ENCODE peak calls at places on chromosomes 5 and 9, in ten cellular contexts. One of them, this sample, is unnamed. For H3K4me1, the result is how much of the 10 kb centered on the place peaks cover.

GRCh38 chr5:155260798-155261197 is 247.2 kb downstream of the KIF4B start:
- DNase-seq in stomach: no peak
- DNase-seq in GM23338: peak
- DNase-seq in spleen: no peak
- DNase-seq in prostate gland: no peak
- DNase-seq in GM12878: no peak
- DNase-seq in SK-N-SH: peak
- DNase-seq in breast epithelium: no peak
- DNase-seq in suprapubic skin: no peak
- DNase-seq in HepG2: peak
- DNase-seq in this sample: peak

GRCh38 chr5:34721359-34721758 is 65.2 kb downstream of the RAI14 start:
- DNase-seq in stomach: no peak
- DNase-seq in GM23338: no peak
- DNase-seq in spleen: no peak
- DNase-seq in prostate gland: no peak
- DNase-seq in GM12878: no peak
- DNase-seq in SK-N-SH: no peak
- DNase-seq in breast epithelium: no peak
- DNase-seq in suprapubic skin: no peak
- DNase-seq in HepG2: peak
- DNase-seq in this sample: no peak

GRCh38 chr9:137452761-137453642 is 6.1 kb downstream of the NSMF start:
- DNase-seq in stomach: no peak
- DNase-seq in GM23338: no peak
- DNase-seq in spleen: peak
- DNase-seq in prostate gland: no peak
- DNase-seq in GM12878: no peak
- DNase-seq in SK-N-SH: no peak
- DNase-seq in breast epithelium: no peak
- DNase-seq in suprapubic skin: no peak
- DNase-seq in HepG2: no peak
- DNase-seq in this sample: no peak

GRCh38 chr9:114235113-114235589 is 79.8 kb downstream of the COL27A1 start:
- DNase-seq in stomach: no peak
- DNase-seq in GM23338: no peak
- DNase-seq in spleen: no peak
- DNase-seq in prostate gland: no peak
- DNase-seq in GM12878: no peak
- DNase-seq in SK-N-SH: peak
- DNase-seq in breast epithelium: no peak
- DNase-seq in suprapubic skin: no peak
- DNase-seq in HepG2: no peak
- DNase-seq in this sample: no peak

GRCh38 chr5:173686950-173687349 is 70.5 kb upstream of the BOD1 start:
- DNase-seq in stomach: no peak
- DNase-seq in GM23338: no peak
- DNase-seq in spleen: no peak
- DNase-seq in prostate gland: no peak
- DNase-seq in GM12878: no peak
- DNase-seq in SK-N-SH: no peak
- DNase-seq in breast epithelium: no peak
- DNase-seq in suprapubic skin: no peak
- DNase-seq in HepG2: no peak
- DNase-seq in this sample: no peak

GRCh38 chr5:159449925-159450324 is 119.6 kb upstream of the IL12B start:
- DNase-seq in stomach: no peak
- DNase-seq in GM23338: no peak
- DNase-seq in spleen: no peak
- DNase-seq in prostate gland: no peak
- DNase-seq in GM12878: no peak
- DNase-seq in SK-N-SH: no peak
- DNase-seq in breast epithelium: no peak
- DNase-seq in suprapubic skin: no peak
- DNase-seq in HepG2: no peak
- DNase-seq in this sample: no peak

GRCh38 chr5:137190441-137190840 is 308.7 kb downstream of the SPOCK1 start:
- DNase-seq in stomach: no peak
- DNase-seq in GM23338: no peak
- DNase-seq in spleen: no peak
- DNase-seq in prostate gland: no peak
- DNase-seq in GM12878: no peak
- DNase-seq in SK-N-SH: no peak
- DNase-seq in breast epithelium: no peak
- DNase-seq in suprapubic skin: no peak
- DNase-seq in HepG2: no peak
- DNase-seq in this sample: no peak

GRCh38 chr5:111703662-111704061 is 53.3 kb downstream of the NREP start:
- DNase-seq in stomach: no peak
- DNase-seq in GM23338: no peak
- DNase-seq in spleen: no peak
- DNase-seq in prostate gland: no peak
- DNase-seq in GM12878: peak
- DNase-seq in SK-N-SH: no peak
- DNase-seq in breast epithelium: no peak
- DNase-seq in suprapubic skin: no peak
- DNase-seq in HepG2: no peak
- DNase-seq in this sample: no peak

GRCh38 chr9:124285903-124286291 is 28.1 kb downstream of the NEK6 start:
- DNase-seq in stomach: peak
- DNase-seq in GM23338: no peak
- DNase-seq in spleen: peak
- DNase-seq in prostate gland: no peak
- DNase-seq in GM12878: peak
- DNase-seq in SK-N-SH: no peak
- DNase-seq in breast epithelium: no peak
- DNase-seq in suprapubic skin: no peak
- DNase-seq in HepG2: no peak
- DNase-seq in this sample: peak

GRCh38 chr9:98978231-98978681 is 34.5 kb downstream of the COL15A1 start:
- DNase-seq in stomach: no peak
- DNase-seq in GM23338: peak
- DNase-seq in spleen: no peak
- DNase-seq in prostate gland: no peak
- DNase-seq in GM12878: no peak
- DNase-seq in SK-N-SH: no peak
- DNase-seq in breast epithelium: no peak
- DNase-seq in suprapubic skin: no peak
- DNase-seq in HepG2: no peak
- DNase-seq in this sample: no peak

GRCh38 chr5:119578937-119579336 is 50.4 kb upstream of the FAM170A start:
- DNase-seq in stomach: no peak
- DNase-seq in GM23338: peak
- DNase-seq in spleen: no peak
- DNase-seq in prostate gland: no peak
- DNase-seq in GM12878: no peak
- DNase-seq in SK-N-SH: no peak
- DNase-seq in breast epithelium: no peak
- DNase-seq in suprapubic skin: no peak
- DNase-seq in HepG2: peak
- DNase-seq in this sample: no peak

GRCh38 chr5:142095651-142096330 is 12.8 kb upstream of the NDFIP1 start:
- DNase-seq in stomach: no peak
- DNase-seq in GM23338: no peak
- DNase-seq in spleen: no peak
- DNase-seq in prostate gland: peak
- DNase-seq in GM12878: peak
- DNase-seq in SK-N-SH: no peak
- DNase-seq in breast epithelium: no peak
- DNase-seq in suprapubic skin: no peak
- DNase-seq in HepG2: no peak
- DNase-seq in this sample: no peak

GRCh38 chr5:45035991-45036390 is 227.2 kb downstream of the MRPS30 start:
- DNase-seq in stomach: no peak
- DNase-seq in GM23338: no peak
- DNase-seq in spleen: no peak
- DNase-seq in prostate gland: no peak
- DNase-seq in GM12878: no peak
- DNase-seq in SK-N-SH: no peak
- DNase-seq in breast epithelium: no peak
- DNase-seq in suprapubic skin: no peak
- DNase-seq in HepG2: no peak
- DNase-seq in this sample: no peak

GRCh38 chr9:18012170-18012569 is 433.3 kb downstream of the SH3GL2 start:
- DNase-seq in stomach: no peak
- DNase-seq in GM23338: no peak
- DNase-seq in spleen: no peak
- DNase-seq in prostate gland: no peak
- DNase-seq in GM12878: no peak
- DNase-seq in SK-N-SH: no peak
- DNase-seq in breast epithelium: no peak
- DNase-seq in suprapubic skin: no peak
- DNase-seq in HepG2: no peak
- DNase-seq in this sample: no peak

GRCh38 chr5:83708170-83708569 is 12.5 kb downstream of the HAPLN1 start:
- DNase-seq in stomach: no peak
- DNase-seq in GM23338: no peak
- DNase-seq in spleen: no peak
- DNase-seq in prostate gland: no peak
- DNase-seq in GM12878: no peak
- DNase-seq in SK-N-SH: no peak
- DNase-seq in breast epithelium: no peak
- DNase-seq in suprapubic skin: no peak
- DNase-seq in HepG2: no peak
- DNase-seq in this sample: no peak

GRCh38 chr9:34463098-34463900 is 4.7 kb downstream of the DNAI1 start:
- DNase-seq in stomach: no peak
- DNase-seq in GM23338: no peak
- DNase-seq in spleen: no peak
- DNase-seq in prostate gland: no peak
- DNase-seq in GM12878: no peak
- DNase-seq in SK-N-SH: peak
- DNase-seq in breast epithelium: no peak
- DNase-seq in suprapubic skin: no peak
- DNase-seq in HepG2: no peak
- DNase-seq in this sample: no peak

GRCh38 chr5:139061856-139062255 is 136.3 kb downstream of the SIL1 start:
- DNase-seq in stomach: no peak
- DNase-seq in GM23338: peak
- DNase-seq in spleen: no peak
- DNase-seq in prostate gland: no peak
- DNase-seq in GM12878: no peak
- DNase-seq in SK-N-SH: no peak
- DNase-seq in breast epithelium: no peak
- DNase-seq in suprapubic skin: no peak
- DNase-seq in HepG2: no peak
- DNase-seq in this sample: no peak

GRCh38 chr9:123339666-123340414 is 16.2 kb upstream of the CRB2 start:
- DNase-seq in stomach: no peak
- DNase-seq in GM23338: no peak
- DNase-seq in spleen: no peak
- DNase-seq in prostate gland: no peak
- DNase-seq in GM12878: peak
- DNase-seq in SK-N-SH: no peak
- DNase-seq in breast epithelium: no peak
- DNase-seq in suprapubic skin: no peak
- DNase-seq in HepG2: no peak
- DNase-seq in this sample: no peak

DNA sequence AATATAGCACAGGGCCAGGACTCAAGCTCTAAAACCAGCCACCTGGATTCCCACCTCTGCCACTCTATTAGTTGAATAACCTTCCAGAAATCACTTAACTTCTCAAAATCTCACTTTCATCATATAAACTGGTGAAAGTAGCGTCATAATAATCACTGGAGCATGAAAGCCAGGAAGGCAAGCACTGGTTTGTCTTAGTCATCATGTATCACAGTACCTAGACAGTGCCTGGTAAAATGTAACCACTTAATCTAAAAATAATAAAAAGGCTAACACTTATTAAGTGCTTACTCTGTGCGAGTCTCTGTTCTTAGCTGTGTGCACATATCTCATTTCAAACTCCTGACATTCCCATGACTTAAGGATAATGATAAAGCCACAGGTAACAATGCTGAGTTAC is 109.4 kb downstream of the ASTN2 start:
- DNase-seq in stomach: no peak
- DNase-seq in GM23338: no peak
- DNase-seq in spleen: no peak
- DNase-seq in prostate gland: no peak
- DNase-seq in GM12878: no peak
- DNase-seq in SK-N-SH: no peak
- DNase-seq in breast epithelium: no peak
- DNase-seq in suprapubic skin: no peak
- DNase-seq in HepG2: no peak
- DNase-seq in this sample: no peak
- H3K4me3 ChIP-seq in stomach: no peak
- H3K4me3 ChIP-seq in GM23338: no peak
- H3K4me3 ChIP-seq in spleen: no peak
- H3K4me3 ChIP-seq in prostate gland: no peak
- H3K4me3 ChIP-seq in GM12878: no peak
- H3K4me3 ChIP-seq in SK-N-SH: no peak
- H3K4me3 ChIP-seq in breast epithelium: no peak
- H3K4me3 ChIP-seq in suprapubic skin: no peak
- H3K4me3 ChIP-seq in HepG2: no peak
- H3K4me3 ChIP-seq in this sample: no peak

DNA sequence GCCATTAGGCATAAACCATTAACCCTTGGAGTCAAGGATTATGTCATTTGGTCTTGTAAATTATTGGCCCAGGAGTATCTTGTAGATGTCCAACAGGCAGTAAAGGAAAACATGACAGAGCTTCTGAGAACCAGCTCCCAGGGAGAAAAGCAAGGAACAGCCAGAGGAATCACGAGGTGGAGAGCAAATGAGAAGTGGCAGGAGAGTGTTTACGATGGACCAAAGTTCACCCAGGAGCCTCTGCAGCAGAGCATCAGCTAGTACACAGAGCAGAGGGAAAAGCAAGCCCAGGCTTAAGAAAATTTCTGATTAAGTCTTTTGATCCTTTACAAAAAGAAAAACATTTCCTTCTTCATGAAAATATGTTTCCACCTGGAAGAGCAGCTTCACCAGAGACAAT is 206.2 kb downstream of the NDUFS4 start:
- DNase-seq in stomach: no peak
- DNase-seq in GM23338: no peak
- DNase-seq in spleen: no peak
- DNase-seq in prostate gland: no peak
- DNase-seq in GM12878: no peak
- DNase-seq in SK-N-SH: no peak
- DNase-seq in breast epithelium: no peak
- DNase-seq in suprapubic skin: no peak
- DNase-seq in HepG2: peak
- DNase-seq in this sample: no peak
- TF ChIP-seq POLR2AphosphoS5 in stomach: no peak
- TF ChIP-seq POLR2AphosphoS5 in GM23338: no peak
- TF ChIP-seq POLR2AphosphoS5 in spleen: no peak
- TF ChIP-seq POLR2AphosphoS5 in prostate gland: no peak
- TF ChIP-seq POLR2AphosphoS5 in GM12878: no peak
- TF ChIP-seq POLR2AphosphoS5 in SK-N-SH: no peak
- TF ChIP-seq POLR2AphosphoS5 in breast epithelium: no peak
- TF ChIP-seq POLR2AphosphoS5 in suprapubic skin: no peak
- TF ChIP-seq POLR2AphosphoS5 in HepG2: no peak
- TF ChIP-seq POLR2AphosphoS5 in this sample: no peak

GRCh38 chr5:153623117-153623516 is 132.6 kb downstream of the GRIA1 start:
- DNase-seq in stomach: no peak
- DNase-seq in GM23338: peak
- DNase-seq in spleen: no peak
- DNase-seq in prostate gland: no peak
- DNase-seq in GM12878: no peak
- DNase-seq in SK-N-SH: no peak
- DNase-seq in breast epithelium: no peak
- DNase-seq in suprapubic skin: no peak
- DNase-seq in HepG2: no peak
- DNase-seq in this sample: no peak
- H3K4me1 ChIP-seq in stomach: under half
- H3K4me1 ChIP-seq in GM23338: under half
- H3K4me1 ChIP-seq in spleen: under half
- H3K4me1 ChIP-seq in prostate gland: under half
- H3K4me1 ChIP-seq in GM12878: under half
- H3K4me1 ChIP-seq in SK-N-SH: under half
- H3K4me1 ChIP-seq in breast epithelium: under half
- H3K4me1 ChIP-seq in suprapubic skin: under half
- H3K4me1 ChIP-seq in HepG2: under half
- H3K4me1 ChIP-seq in this sample: under half

GRCh38 chr9:2181794-2182193 is 166.6 kb downstream of the SMARCA2 start:
- DNase-seq in stomach: peak
- DNase-seq in GM23338: peak
- DNase-seq in spleen: no peak
- DNase-seq in prostate gland: no peak
- DNase-seq in GM12878: no peak
- DNase-seq in SK-N-SH: peak
- DNase-seq in breast epithelium: no peak
- DNase-seq in suprapubic skin: no peak
- DNase-seq in HepG2: no peak
- DNase-seq in this sample: no peak
- H3K4me3 ChIP-seq in stomach: no peak
- H3K4me3 ChIP-seq in GM23338: no peak
- H3K4me3 ChIP-seq in spleen: no peak
- H3K4me3 ChIP-seq in prostate gland: no peak
- H3K4me3 ChIP-seq in GM12878: no peak
- H3K4me3 ChIP-seq in SK-N-SH: no peak
- H3K4me3 ChIP-seq in breast epithelium: no peak
- H3K4me3 ChIP-seq in suprapubic skin: no peak
- H3K4me3 ChIP-seq in HepG2: no peak
- H3K4me3 ChIP-seq in this sample: no peak

This sample was measured in vagina.